ENCODE peak calls at places on chromosomes 1 and 21, in six cellular contexts. One of them, this sample, is unnamed.

GRCh38 chr1:64484651-64485050 is 14.7 kb downstream of the CACHD1 start:
- DNase-seq in OCI-LY7: no peak
- DNase-seq in HCT116: no peak
- DNase-seq in SK-N-SH: no peak
- DNase-seq in GM23338: no peak
- DNase-seq in hepatocyte: no peak
- DNase-seq in this sample: no peak

GRCh38 chr1:212689758-212690540 is 9.7 kb downstream of the BATF3 start:
- DNase-seq in hepatocyte: no peak
- DNase-seq in SK-N-SH: no peak
- DNase-seq in OCI-LY7: no peak
- DNase-seq in GM23338: peak; percentile 33
- DNase-seq in HCT116: no peak
- DNase-seq in this sample: no peak

GRCh38 chr1:50929376-50929958 is 30.6 kb downstream of the FAF1 start:
- DNase-seq in OCI-LY7: peak; percentile 47
- DNase-seq in hepatocyte: peak; percentile 25
- DNase-seq in GM23338: peak; percentile 56
- DNase-seq in HCT116: peak; percentile 16
- DNase-seq in SK-N-SH: peak; percentile 27
- DNase-seq in this sample: peak; percentile 68

GRCh38 chr1:40362699-40363098 is 10.8 kb upstream of the SMAP2 start:
- DNase-seq in HCT116: no peak
- DNase-seq in GM23338: no peak
- DNase-seq in SK-N-SH: no peak
- DNase-seq in hepatocyte: no peak
- DNase-seq in OCI-LY7: no peak
- DNase-seq in this sample: peak; percentile 60

GRCh38 chr1:231161711-231162299 is at the start of gene TRIM67:
- DNase-seq in hepatocyte: peak; percentile 60
- DNase-seq in OCI-LY7: no peak
- DNase-seq in SK-N-SH: peak; percentile 88
- DNase-seq in GM23338: peak; percentile 66
- DNase-seq in HCT116: no peak
- DNase-seq in this sample: no peak

GRCh38 chr1:236284291-236284711 is 2.5 kb upstream of the ERO1B start:
- DNase-seq in GM23338: peak; percentile 5
- DNase-seq in hepatocyte: no peak
- DNase-seq in SK-N-SH: no peak
- DNase-seq in OCI-LY7: peak; percentile 82
- DNase-seq in HCT116: no peak
- DNase-seq in this sample: no peak

GRCh38 chr1:40313958-40314720 is 2.9 kb downstream of the COL9A2 start:
- DNase-seq in OCI-LY7: peak; percentile 18
- DNase-seq in HCT116: no peak
- DNase-seq in hepatocyte: no peak
- DNase-seq in SK-N-SH: no peak
- DNase-seq in GM23338: no peak
- DNase-seq in this sample: no peak

GRCh38 chr1:47776554-47777156 is 220.5 kb downstream of the TRABD2B start:
- DNase-seq in hepatocyte: no peak
- DNase-seq in OCI-LY7: no peak
- DNase-seq in HCT116: no peak
- DNase-seq in GM23338: peak; percentile 24
- DNase-seq in SK-N-SH: peak; percentile 74
- DNase-seq in this sample: no peak

GRCh38 chr1:32249831-32250525 is 1.1 kb upstream of the LCK start:
- DNase-seq in OCI-LY7: peak; percentile 98
- DNase-seq in HCT116: no peak
- DNase-seq in hepatocyte: peak; percentile 45
- DNase-seq in SK-N-SH: no peak
- DNase-seq in GM23338: no peak
- DNase-seq in this sample: no peak

GRCh38 chr1:199685369-199685768 is 342.1 kb upstream of the NR5A2 start:
- DNase-seq in SK-N-SH: no peak
- DNase-seq in GM23338: no peak
- DNase-seq in hepatocyte: peak; percentile 19
- DNase-seq in OCI-LY7: no peak
- DNase-seq in HCT116: peak; percentile 74
- DNase-seq in this sample: peak; percentile 80

GRCh38 chr1:1833456-1833855 is 55.2 kb upstream of the NADK start:
- DNase-seq in hepatocyte: no peak
- DNase-seq in SK-N-SH: no peak
- DNase-seq in HCT116: no peak
- DNase-seq in GM23338: no peak
- DNase-seq in OCI-LY7: peak; percentile 90
- DNase-seq in this sample: no peak

GRCh38 chr1:220182081-220182480 is 88.1 kb downstream of the IARS2 start:
- DNase-seq in GM23338: no peak
- DNase-seq in SK-N-SH: no peak
- DNase-seq in OCI-LY7: no peak
- DNase-seq in HCT116: no peak
- DNase-seq in hepatocyte: no peak
- DNase-seq in this sample: no peak

GRCh38 chr21:44730951-44731579 is 19.7 kb upstream of the TSPEAR start:
- DNase-seq in SK-N-SH: no peak
- DNase-seq in HCT116: no peak
- DNase-seq in OCI-LY7: no peak
- DNase-seq in GM23338: no peak
- DNase-seq in hepatocyte: no peak
- DNase-seq in this sample: no peak

GRCh38 chr21:36847189-36847588 is 119.3 kb downstream of the HLCS start:
- DNase-seq in OCI-LY7: no peak
- DNase-seq in hepatocyte: peak; percentile 55
- DNase-seq in HCT116: no peak
- DNase-seq in GM23338: no peak
- DNase-seq in SK-N-SH: no peak
- DNase-seq in this sample: peak; percentile 84

GRCh38 chr1:85199667-85200366 is 999 bp downstream of the SYDE2 start:
- DNase-seq in HCT116: no peak
- DNase-seq in hepatocyte: no peak
- DNase-seq in OCI-LY7: no peak
- DNase-seq in SK-N-SH: no peak
- DNase-seq in GM23338: peak; percentile 28
- DNase-seq in this sample: no peak
- TF ChIP-seq EZH2phosphoT487 in HCT116: no peak
- TF ChIP-seq EZH2phosphoT487 in hepatocyte: no peak
- TF ChIP-seq EZH2phosphoT487 in OCI-LY7: no peak
- TF ChIP-seq EZH2phosphoT487 in SK-N-SH: no peak
- TF ChIP-seq EZH2phosphoT487 in GM23338: no peak
- TF ChIP-seq EZH2phosphoT487 in this sample: no peak

DNA sequence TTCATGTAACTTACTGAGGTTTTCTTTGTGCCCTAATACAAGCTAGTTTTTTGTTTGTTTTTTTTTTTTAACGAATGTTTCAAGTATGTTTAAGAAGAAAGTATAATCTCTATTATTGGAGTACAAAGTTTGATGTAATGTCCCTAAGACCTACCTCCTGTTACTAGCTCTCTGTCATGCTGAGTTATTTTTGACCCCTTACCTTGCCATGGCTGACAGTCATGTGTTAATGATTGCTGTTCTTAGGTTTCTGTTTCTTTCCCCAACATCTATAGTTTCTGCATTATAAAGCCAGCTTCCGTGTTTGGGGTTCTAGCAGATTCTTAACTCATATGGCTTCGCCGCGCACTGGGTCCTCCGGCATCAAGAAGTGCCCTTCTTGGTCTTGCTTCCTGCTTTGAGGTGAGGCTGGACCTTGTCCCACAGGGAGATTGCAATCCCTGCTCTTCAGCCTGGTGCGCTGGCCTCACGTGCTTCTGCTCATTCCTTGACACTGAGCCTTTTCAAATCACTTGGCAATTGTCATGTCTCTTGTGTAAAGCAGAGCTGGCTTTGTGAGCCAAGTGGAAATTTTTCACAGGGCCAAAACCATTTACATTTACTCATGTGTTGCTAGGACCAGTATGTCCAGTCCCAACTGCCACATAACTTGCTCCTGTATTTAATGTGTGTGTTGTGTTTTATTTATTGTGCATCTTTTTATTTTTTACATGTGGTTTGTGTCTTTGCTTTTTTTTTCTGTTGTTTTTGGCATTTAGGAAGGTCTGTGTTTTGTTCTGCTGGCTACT is 135.0 kb upstream of the COL6A1 start:
- DNase-seq in HCT116: no peak
- DNase-seq in GM23338: no peak
- DNase-seq in hepatocyte: peak; percentile 64
- DNase-seq in OCI-LY7: no peak
- DNase-seq in SK-N-SH: no peak
- DNase-seq in this sample: peak; percentile 43
- TF ChIP-seq EZH2phosphoT487 in HCT116: no peak
- TF ChIP-seq EZH2phosphoT487 in GM23338: no peak
- TF ChIP-seq EZH2phosphoT487 in hepatocyte: no peak
- TF ChIP-seq EZH2phosphoT487 in OCI-LY7: no peak
- TF ChIP-seq EZH2phosphoT487 in SK-N-SH: no peak
- TF ChIP-seq EZH2phosphoT487 in this sample: no peak

DNA sequence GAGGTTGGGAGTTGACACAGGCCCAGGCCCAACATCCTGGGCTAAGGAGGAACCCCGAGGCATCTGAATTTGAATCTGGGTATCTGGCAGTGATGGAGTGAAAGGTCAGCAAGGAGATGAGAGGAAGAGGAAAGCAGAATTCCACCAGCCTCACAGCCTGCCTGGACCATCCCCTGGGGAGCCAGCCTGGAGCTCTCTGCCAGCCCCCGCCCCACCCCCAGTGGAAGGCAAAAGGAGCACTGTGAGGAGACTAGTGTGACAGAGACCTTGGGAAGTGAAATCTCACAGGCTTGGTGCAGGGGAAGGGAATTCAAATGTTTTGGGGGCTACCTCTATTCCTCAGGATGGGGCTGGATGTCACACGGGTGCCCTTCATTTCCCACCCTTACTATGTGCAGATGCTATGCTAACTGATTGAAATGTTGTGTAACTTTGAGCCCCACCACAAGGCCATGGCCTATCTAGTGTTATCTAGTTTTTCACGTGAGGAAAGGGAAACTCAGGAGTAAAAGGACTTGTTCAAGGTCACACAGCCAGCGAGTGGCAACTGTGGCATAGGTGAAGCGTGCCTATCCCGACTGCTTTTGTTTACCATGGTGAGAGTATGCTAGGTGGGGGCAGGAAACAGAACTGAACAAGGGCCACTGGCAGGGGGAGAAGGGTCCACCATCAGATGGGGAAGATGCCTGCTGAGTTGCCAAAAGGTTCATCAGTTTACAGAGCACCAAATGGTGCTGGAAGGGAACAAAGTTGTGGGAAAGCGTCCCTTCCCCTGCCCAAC is 29.8 kb downstream of the AHDC1 start:
- DNase-seq in HCT116: no peak
- DNase-seq in OCI-LY7: no peak
- DNase-seq in SK-N-SH: no peak
- DNase-seq in GM23338: no peak
- DNase-seq in hepatocyte: peak; percentile 19
- DNase-seq in this sample: no peak
- TF ChIP-seq EZH2phosphoT487 in HCT116: no peak
- TF ChIP-seq EZH2phosphoT487 in OCI-LY7: no peak
- TF ChIP-seq EZH2phosphoT487 in SK-N-SH: no peak
- TF ChIP-seq EZH2phosphoT487 in GM23338: no peak
- TF ChIP-seq EZH2phosphoT487 in hepatocyte: no peak
- TF ChIP-seq EZH2phosphoT487 in this sample: no peak

DNA sequence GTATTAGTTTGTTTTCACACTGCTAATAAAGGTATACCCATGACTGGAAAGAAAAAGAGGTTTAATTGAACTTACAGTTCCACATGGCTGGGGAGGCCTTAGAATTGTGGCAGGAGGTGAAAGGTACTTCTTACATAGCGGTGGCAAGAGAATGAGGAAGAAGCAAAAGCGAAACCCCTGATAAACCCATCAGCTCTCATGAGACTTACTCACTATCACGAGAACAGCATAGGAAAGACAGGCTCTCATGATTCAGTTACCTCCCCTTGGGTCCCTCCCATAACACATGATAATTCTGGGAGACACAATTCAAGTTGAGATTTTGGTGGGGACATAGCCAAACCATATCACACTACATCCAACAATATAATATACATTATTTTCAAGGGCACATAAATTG is 145.7 kb upstream of the BARHL2 start:
- DNase-seq in SK-N-SH: no peak
- DNase-seq in OCI-LY7: no peak
- DNase-seq in hepatocyte: no peak
- DNase-seq in GM23338: no peak
- DNase-seq in HCT116: no peak
- DNase-seq in this sample: no peak
- TF ChIP-seq EZH2phosphoT487 in SK-N-SH: no peak
- TF ChIP-seq EZH2phosphoT487 in OCI-LY7: no peak
- TF ChIP-seq EZH2phosphoT487 in hepatocyte: no peak
- TF ChIP-seq EZH2phosphoT487 in GM23338: no peak
- TF ChIP-seq EZH2phosphoT487 in HCT116: no peak
- TF ChIP-seq EZH2phosphoT487 in this sample: no peak

GRCh38 chr1:24902471-24902891 is 27.6 kb downstream of the RUNX3 start:
- DNase-seq in SK-N-SH: no peak
- DNase-seq in OCI-LY7: no peak
- DNase-seq in GM23338: no peak
- DNase-seq in hepatocyte: no peak
- DNase-seq in HCT116: no peak
- DNase-seq in this sample: no peak
- TF ChIP-seq EZH2phosphoT487 in SK-N-SH: no peak
- TF ChIP-seq EZH2phosphoT487 in OCI-LY7: no peak
- TF ChIP-seq EZH2phosphoT487 in GM23338: no peak
- TF ChIP-seq EZH2phosphoT487 in hepatocyte: no peak
- TF ChIP-seq EZH2phosphoT487 in HCT116: no peak
- TF ChIP-seq EZH2phosphoT487 in this sample: no peak

DNA sequence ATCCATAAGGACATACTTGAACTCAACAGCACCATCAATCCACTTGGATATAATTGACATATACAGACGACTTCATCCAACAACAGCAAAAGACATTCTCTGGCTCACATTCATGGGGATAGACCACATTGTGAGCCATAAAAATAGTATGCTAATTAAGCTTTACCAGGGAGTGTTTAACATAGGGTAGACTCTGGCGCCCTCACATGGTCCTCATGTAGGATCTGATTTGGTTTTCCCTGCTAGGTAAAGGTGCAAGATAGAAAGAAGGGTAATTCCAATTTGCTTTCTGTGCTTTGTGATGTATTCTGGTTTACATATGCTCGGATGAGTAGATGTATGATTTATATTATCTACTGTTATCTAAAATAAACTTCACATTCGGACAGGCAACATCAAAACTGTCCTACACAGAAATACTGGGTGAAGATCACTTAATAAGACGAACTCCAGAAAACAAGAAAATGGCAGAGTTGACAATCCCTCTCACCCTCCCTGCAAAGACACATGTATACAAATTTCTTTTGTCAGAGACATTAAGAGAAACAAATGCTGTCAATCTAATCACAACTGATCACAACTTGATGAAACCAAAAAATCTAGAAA is 27.7 kb downstream of the CR1L start:
- DNase-seq in SK-N-SH: peak; percentile 32
- DNase-seq in HCT116: peak; percentile 45
- DNase-seq in OCI-LY7: peak; percentile 31
- DNase-seq in hepatocyte: peak; percentile 69
- DNase-seq in GM23338: peak; percentile 92
- DNase-seq in this sample: peak; percentile 59
- TF ChIP-seq EZH2phosphoT487 in SK-N-SH: no peak
- TF ChIP-seq EZH2phosphoT487 in HCT116: no peak
- TF ChIP-seq EZH2phosphoT487 in OCI-LY7: no peak
- TF ChIP-seq EZH2phosphoT487 in hepatocyte: no peak
- TF ChIP-seq EZH2phosphoT487 in GM23338: no peak
- TF ChIP-seq EZH2phosphoT487 in this sample: no peak